ENCODE peak calls at places on chromosomes 16 and 17, in six cellular contexts. One of them, this sample, is unnamed.
A peak's percentile ranks its signal among the peaks of the same experiment; 100 is the strongest.

GRCh38 chr17:83114706-83115105 is 35.3 kb downstream of the METRNL start:
- DNase-seq in stomach: no peak
- DNase-seq in astrocyte: no peak
- DNase-seq in esophagus muscularis mucosa: no peak
- DNase-seq in hepatocyte: no peak
- DNase-seq in BJ: no peak
- DNase-seq in this sample: no peak

GRCh38 chr16:12119562-12119961 is 143.0 kb downstream of the SNX29 start:
- DNase-seq in stomach: peak; percentile 50
- DNase-seq in astrocyte: peak; percentile 6
- DNase-seq in esophagus muscularis mucosa: no peak
- DNase-seq in hepatocyte: no peak
- DNase-seq in BJ: no peak
- DNase-seq in this sample: no peak

GRCh38 chr16:76035689-76036088 is 241.5 kb upstream of the CNTNAP4 start:
- DNase-seq in stomach: no peak
- DNase-seq in astrocyte: no peak
- DNase-seq in esophagus muscularis mucosa: no peak
- DNase-seq in hepatocyte: no peak
- DNase-seq in BJ: no peak
- DNase-seq in this sample: no peak

GRCh38 chr17:49063652-49064051 is 66.5 kb downstream of the IGF2BP1 start:
- DNase-seq in stomach: no peak
- DNase-seq in astrocyte: no peak
- DNase-seq in esophagus muscularis mucosa: no peak
- DNase-seq in hepatocyte: no peak
- DNase-seq in BJ: no peak
- DNase-seq in this sample: no peak

GRCh38 chr17:10875411-10875810 is 37.5 kb upstream of the PIRT start:
- DNase-seq in stomach: no peak
- DNase-seq in astrocyte: no peak
- DNase-seq in esophagus muscularis mucosa: no peak
- DNase-seq in hepatocyte: peak; percentile 62
- DNase-seq in BJ: no peak
- DNase-seq in this sample: peak; percentile 46

GRCh38 chr16:22007159-22007508 is 777 bp upstream of the MOSMO start:
- DNase-seq in stomach: no peak
- DNase-seq in astrocyte: no peak
- DNase-seq in esophagus muscularis mucosa: no peak
- DNase-seq in hepatocyte: no peak
- DNase-seq in BJ: no peak
- DNase-seq in this sample: peak; percentile 25

GRCh38 chr16:3872216-3872895 is 8.2 kb downstream of the CREBBP start:
- DNase-seq in stomach: no peak
- DNase-seq in astrocyte: no peak
- DNase-seq in esophagus muscularis mucosa: no peak
- DNase-seq in hepatocyte: no peak
- DNase-seq in BJ: no peak
- DNase-seq in this sample: no peak

GRCh38 chr17:29143894-29144293 is 36.3 kb downstream of the MYO18A start:
- DNase-seq in stomach: no peak
- DNase-seq in astrocyte: no peak
- DNase-seq in esophagus muscularis mucosa: no peak
- DNase-seq in hepatocyte: no peak
- DNase-seq in BJ: no peak
- DNase-seq in this sample: peak; percentile 67

GRCh38 chr17:28347261-28347891 is 10.0 kb downstream of the POLDIP2 start:
- DNase-seq in stomach: peak; percentile 50
- DNase-seq in astrocyte: peak; percentile 96
- DNase-seq in esophagus muscularis mucosa: no peak
- DNase-seq in hepatocyte: no peak
- DNase-seq in BJ: peak; percentile 52
- DNase-seq in this sample: no peak

GRCh38 chr17:38874505-38875419 is 4.9 kb downstream of the LASP1 start:
- DNase-seq in stomach: no peak
- DNase-seq in astrocyte: no peak
- DNase-seq in esophagus muscularis mucosa: no peak
- DNase-seq in hepatocyte: no peak
- DNase-seq in BJ: no peak
- DNase-seq in this sample: no peak

GRCh38 chr16:83365166-83365565 is 442.6 kb upstream of the HSBP1 start:
- DNase-seq in stomach: no peak
- DNase-seq in astrocyte: peak; percentile 60
- DNase-seq in esophagus muscularis mucosa: no peak
- DNase-seq in hepatocyte: no peak
- DNase-seq in BJ: no peak
- DNase-seq in this sample: no peak

GRCh38 chr16:17130733-17131132 is 340.0 kb downstream of the XYLT1 start:
- DNase-seq in stomach: no peak
- DNase-seq in astrocyte: no peak
- DNase-seq in esophagus muscularis mucosa: no peak
- DNase-seq in hepatocyte: no peak
- DNase-seq in BJ: no peak
- DNase-seq in this sample: no peak

GRCh38 chr17:54307326-54307725 is 484.6 kb downstream of the KIF2B start:
- DNase-seq in stomach: no peak
- DNase-seq in astrocyte: no peak
- DNase-seq in esophagus muscularis mucosa: no peak
- DNase-seq in hepatocyte: no peak
- DNase-seq in BJ: no peak
- DNase-seq in this sample: no peak

GRCh38 chr17:59004338-59005111 is 102.2 kb downstream of the TRIM37 start:
- DNase-seq in stomach: peak; percentile 67
- DNase-seq in astrocyte: peak; percentile 8
- DNase-seq in esophagus muscularis mucosa: no peak
- DNase-seq in hepatocyte: peak; percentile 76
- DNase-seq in BJ: no peak
- DNase-seq in this sample: peak; percentile 18

GRCh38 chr17:64920026-64920418 is 744 bp upstream of the LRRC37A3 start:
- DNase-seq in stomach: no peak
- DNase-seq in astrocyte: no peak
- DNase-seq in esophagus muscularis mucosa: peak; percentile 89
- DNase-seq in hepatocyte: no peak
- DNase-seq in BJ: no peak
- DNase-seq in this sample: no peak

GRCh38 chr16:46746821-46747776 is 1.0 kb downstream of the MYLK3 start:
- DNase-seq in stomach: no peak
- DNase-seq in astrocyte: no peak
- DNase-seq in esophagus muscularis mucosa: no peak
- DNase-seq in hepatocyte: no peak
- DNase-seq in BJ: no peak
- DNase-seq in this sample: peak; percentile 55

GRCh38 chr16:18832613-18833012 is 31.3 kb upstream of the ARL6IP1 start:
- DNase-seq in stomach: no peak
- DNase-seq in astrocyte: no peak
- DNase-seq in esophagus muscularis mucosa: no peak
- DNase-seq in hepatocyte: no peak
- DNase-seq in BJ: no peak
- DNase-seq in this sample: no peak

GRCh38 chr17:17514993-17515920 is 19.1 kb upstream of the RASD1 start:
- DNase-seq in stomach: no peak
- DNase-seq in astrocyte: peak; percentile 94
- DNase-seq in esophagus muscularis mucosa: no peak
- DNase-seq in hepatocyte: no peak
- DNase-seq in BJ: peak; percentile 87
- DNase-seq in this sample: peak; percentile 89

GRCh38 chr17:41453069-41453468 is 12.3 kb upstream of the KRT38 start:
- DNase-seq in stomach: no peak
- DNase-seq in astrocyte: no peak
- DNase-seq in esophagus muscularis mucosa: no peak
- DNase-seq in hepatocyte: no peak
- DNase-seq in BJ: no peak
- DNase-seq in this sample: no peak

GRCh38 chr17:67481808-67482207 is 104.7 kb downstream of the PITPNC1 start:
- DNase-seq in stomach: no peak
- DNase-seq in astrocyte: no peak
- DNase-seq in esophagus muscularis mucosa: no peak
- DNase-seq in hepatocyte: peak; percentile 7
- DNase-seq in BJ: no peak
- DNase-seq in this sample: no peak

GRCh38 chr17:63699638-63700527 is at the start of gene LIMD2:
- DNase-seq in stomach: peak; percentile 66
- DNase-seq in astrocyte: no peak
- DNase-seq in esophagus muscularis mucosa: no peak
- DNase-seq in hepatocyte: peak; percentile 62
- DNase-seq in BJ: no peak
- DNase-seq in this sample: peak; percentile 97

DNA sequence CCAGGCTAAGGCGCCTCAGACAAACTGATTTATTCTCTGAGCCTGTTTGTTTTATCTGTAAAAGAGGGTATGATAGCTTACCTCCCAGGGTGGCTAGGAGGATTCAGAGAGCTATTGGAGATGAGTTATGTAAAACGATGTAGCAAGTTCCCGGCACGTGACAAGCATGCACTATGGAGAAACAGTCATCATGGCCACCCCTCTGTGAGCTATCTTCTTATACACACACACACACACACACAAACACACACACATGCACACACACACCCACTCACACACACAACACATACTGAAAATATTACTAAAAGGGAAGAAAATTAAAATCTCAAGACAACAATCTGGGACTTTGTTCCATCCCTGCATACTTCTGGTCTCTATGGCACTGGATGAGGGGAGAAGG is 66.3 kb downstream of the CCT6B start:
- DNase-seq in stomach: no peak
- DNase-seq in astrocyte: no peak
- DNase-seq in esophagus muscularis mucosa: no peak
- DNase-seq in hepatocyte: no peak
- DNase-seq in BJ: no peak
- DNase-seq in this sample: no peak
- H3K27me3 ChIP-seq in stomach: peaks cover 4% of the 10 kb centered on the region
- H3K27me3 ChIP-seq in astrocyte: no peaks in the 10 kb centered on the region
- H3K27me3 ChIP-seq in esophagus muscularis mucosa: no peaks in the 10 kb centered on the region
- H3K27me3 ChIP-seq in hepatocyte: peaks cover 33% of the 10 kb centered on the region
- H3K27me3 ChIP-seq in BJ: no peaks in the 10 kb centered on the region
- H3K27me3 ChIP-seq in this sample: peaks cover 2% of the 10 kb centered on the region

DNA sequence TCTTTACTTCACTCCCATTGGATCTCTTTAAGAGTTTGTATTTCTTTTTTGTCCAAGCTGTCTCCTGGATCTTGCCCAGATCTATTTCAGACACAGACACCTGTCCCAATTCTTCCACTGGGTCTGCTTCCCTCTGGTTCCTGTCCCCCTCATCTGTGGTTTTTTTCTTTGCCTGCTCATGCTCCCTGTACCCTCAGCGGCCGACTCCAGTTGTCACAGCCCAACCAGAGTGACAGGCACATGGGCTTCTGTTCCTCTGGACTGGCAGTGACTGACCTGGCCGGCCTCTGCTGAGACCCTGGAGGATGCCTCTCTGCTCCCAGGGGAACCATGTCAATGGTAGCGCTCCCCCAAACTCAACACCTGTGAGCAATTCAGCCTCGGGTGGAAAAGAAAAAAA is 142.6 kb downstream of the WSCD1 start:
- DNase-seq in stomach: no peak
- DNase-seq in astrocyte: no peak
- DNase-seq in esophagus muscularis mucosa: no peak
- DNase-seq in hepatocyte: no peak
- DNase-seq in BJ: no peak
- DNase-seq in this sample: no peak
- H3K27me3 ChIP-seq in stomach: no peaks in the 10 kb centered on the region
- H3K27me3 ChIP-seq in astrocyte: peaks cover 20% of the 10 kb centered on the region
- H3K27me3 ChIP-seq in esophagus muscularis mucosa: no peaks in the 10 kb centered on the region
- H3K27me3 ChIP-seq in hepatocyte: peaks cover 6% of the 10 kb centered on the region
- H3K27me3 ChIP-seq in BJ: peaks cover 5% of the 10 kb centered on the region
- H3K27me3 ChIP-seq in this sample: no peaks in the 10 kb centered on the region

GRCh38 chr16:51134269-51134812 is 16.7 kb downstream of the SALL1 start:
- DNase-seq in stomach: no peak
- DNase-seq in astrocyte: no peak
- DNase-seq in esophagus muscularis mucosa: no peak
- DNase-seq in hepatocyte: no peak
- DNase-seq in BJ: no peak
- DNase-seq in this sample: peak; percentile 84

GRCh38 chr16:51133130-51133529 is 17.9 kb downstream of the SALL1 start:
- DNase-seq in stomach: no peak
- DNase-seq in astrocyte: no peak
- DNase-seq in esophagus muscularis mucosa: no peak
- DNase-seq in hepatocyte: no peak
- DNase-seq in BJ: no peak
- DNase-seq in this sample: peak; percentile 80

GRCh38 chr16:51133691-51134090 is 17.4 kb downstream of the SALL1 start:
- DNase-seq in stomach: no peak
- DNase-seq in astrocyte: no peak
- DNase-seq in esophagus muscularis mucosa: no peak
- DNase-seq in hepatocyte: no peak
- DNase-seq in BJ: no peak
- DNase-seq in this sample: no peak

GRCh38 chr16:51137097-51137496 is 14.0 kb downstream of the SALL1 start:
- DNase-seq in stomach: no peak
- DNase-seq in astrocyte: no peak
- DNase-seq in esophagus muscularis mucosa: no peak
- DNase-seq in hepatocyte: no peak
- DNase-seq in BJ: no peak
- DNase-seq in this sample: no peak

DNA sequence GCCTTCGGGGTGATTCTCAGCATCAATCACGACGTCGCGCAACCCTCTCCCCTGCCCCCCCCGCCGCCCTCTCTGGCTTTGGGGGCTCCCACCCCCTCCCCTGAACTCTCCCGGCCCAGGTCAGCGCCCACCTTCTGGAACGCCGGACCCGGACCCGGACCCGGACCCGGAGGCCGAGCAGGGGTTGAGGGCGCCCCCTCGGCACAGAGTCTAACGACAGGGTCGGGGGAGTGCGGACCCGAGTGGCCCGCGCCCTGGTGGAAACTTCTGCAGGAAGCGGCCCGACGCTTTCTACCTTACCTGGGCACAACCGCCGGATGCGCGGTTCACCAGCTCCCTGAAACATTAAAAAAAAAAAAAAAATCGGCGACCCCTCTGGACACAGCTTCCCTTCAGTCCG is 16.2 kb downstream of the SALL1 start:
- DNase-seq in stomach: no peak
- DNase-seq in astrocyte: no peak
- DNase-seq in esophagus muscularis mucosa: no peak
- DNase-seq in hepatocyte: no peak
- DNase-seq in BJ: no peak
- DNase-seq in this sample: peak; percentile 80
- H3K27me3 ChIP-seq in stomach: no peaks in the 10 kb centered on the region
- H3K27me3 ChIP-seq in astrocyte: no peaks in the 10 kb centered on the region
- H3K27me3 ChIP-seq in esophagus muscularis mucosa: peaks cover 20% of the 10 kb centered on the region
- H3K27me3 ChIP-seq in hepatocyte: peaks cover 39% of the 10 kb centered on the region
- H3K27me3 ChIP-seq in BJ: no peaks in the 10 kb centered on the region
- H3K27me3 ChIP-seq in this sample: no peaks in the 10 kb centered on the region

GRCh38 chr16:70701036-70701435 is 15.2 kb upstream of the MTSS2 start:
- DNase-seq in stomach: no peak
- DNase-seq in astrocyte: no peak
- DNase-seq in esophagus muscularis mucosa: no peak
- DNase-seq in hepatocyte: no peak
- DNase-seq in BJ: no peak
- DNase-seq in this sample: no peak

GRCh38 chr16:70699696-70700095 is 13.8 kb upstream of the MTSS2 start:
- DNase-seq in stomach: no peak
- DNase-seq in astrocyte: no peak
- DNase-seq in esophagus muscularis mucosa: no peak
- DNase-seq in hepatocyte: no peak
- DNase-seq in BJ: no peak
- DNase-seq in this sample: no peak

GRCh38 chr16:70701596-70701995 is 15.7 kb upstream of the MTSS2 start:
- DNase-seq in stomach: no peak
- DNase-seq in astrocyte: no peak
- DNase-seq in esophagus muscularis mucosa: no peak
- DNase-seq in hepatocyte: no peak
- DNase-seq in BJ: no peak
- DNase-seq in this sample: no peak

GRCh38 chr16:70698901-70699300 is 13.0 kb upstream of the MTSS2 start:
- DNase-seq in stomach: no peak
- DNase-seq in astrocyte: no peak
- DNase-seq in esophagus muscularis mucosa: no peak
- DNase-seq in hepatocyte: no peak
- DNase-seq in BJ: no peak
- DNase-seq in this sample: no peak

GRCh38 chr16:70700101-70701020 is 14.5 kb upstream of the MTSS2 start:
- DNase-seq in stomach: no peak
- DNase-seq in astrocyte: no peak
- DNase-seq in esophagus muscularis mucosa: no peak
- DNase-seq in hepatocyte: no peak
- DNase-seq in BJ: no peak
- DNase-seq in this sample: no peak
- H3K27me3 ChIP-seq in stomach: no peaks in the 10 kb centered on the region
- H3K27me3 ChIP-seq in astrocyte: no peaks in the 10 kb centered on the region
- H3K27me3 ChIP-seq in esophagus muscularis mucosa: no peaks in the 10 kb centered on the region
- H3K27me3 ChIP-seq in hepatocyte: no peaks in the 10 kb centered on the region
- H3K27me3 ChIP-seq in BJ: no peaks in the 10 kb centered on the region
- H3K27me3 ChIP-seq in this sample: no peaks in the 10 kb centered on the region

This sample was measured in H7.